ENCODE peak calls at places on chromosomes 4 and X, in eight cellular contexts. One of them, this sample, is unnamed.

GRCh38 chrX:43504394-43504793 is 151.7 kb upstream of the MAOA start:
- DNase-seq in fibroblast of villous mesenchyme: no peak
- DNase-seq in pons: no peak
- DNase-seq in GM23248: no peak
- DNase-seq in fibroblast of mammary gland: no peak
- DNase-seq in NCI-H1417: no peak
- DNase-seq in spleen: no peak
- DNase-seq in left colon: no peak
- DNase-seq in this sample: no peak

GRCh38 chrX:19017271-19017670 is 33.4 kb upstream of the PHKA2 start:
- DNase-seq in fibroblast of villous mesenchyme: peak
- DNase-seq in pons: peak
- DNase-seq in GM23248: peak
- DNase-seq in fibroblast of mammary gland: peak
- DNase-seq in NCI-H1417: no peak
- DNase-seq in spleen: no peak
- DNase-seq in left colon: peak
- DNase-seq in this sample: no peak

GRCh38 chrX:153926863-153927685 is 1.0 kb upstream of the ARHGAP4 start:
- DNase-seq in fibroblast of villous mesenchyme: peak
- DNase-seq in pons: no peak
- DNase-seq in GM23248: peak
- DNase-seq in fibroblast of mammary gland: peak
- DNase-seq in NCI-H1417: peak
- DNase-seq in spleen: peak
- DNase-seq in left colon: peak
- DNase-seq in this sample: peak

GRCh38 chr4:721261-722171 is 15.9 kb downstream of the PCGF3 start:
- DNase-seq in fibroblast of villous mesenchyme: peak
- DNase-seq in pons: no peak
- DNase-seq in GM23248: peak
- DNase-seq in fibroblast of mammary gland: peak
- DNase-seq in NCI-H1417: no peak
- DNase-seq in spleen: peak
- DNase-seq in left colon: peak
- DNase-seq in this sample: no peak

GRCh38 chrX:65821721-65822496 is 154.5 kb downstream of the MSN start:
- DNase-seq in fibroblast of villous mesenchyme: no peak
- DNase-seq in pons: no peak
- DNase-seq in GM23248: peak
- DNase-seq in fibroblast of mammary gland: no peak
- DNase-seq in NCI-H1417: no peak
- DNase-seq in spleen: peak
- DNase-seq in left colon: peak
- DNase-seq in this sample: no peak

GRCh38 chr4:76053730-76054129 is 17.9 kb upstream of the CXCL11 start:
- DNase-seq in fibroblast of villous mesenchyme: no peak
- DNase-seq in pons: no peak
- DNase-seq in GM23248: no peak
- DNase-seq in fibroblast of mammary gland: no peak
- DNase-seq in NCI-H1417: no peak
- DNase-seq in spleen: no peak
- DNase-seq in left colon: no peak
- DNase-seq in this sample: no peak

GRCh38 chrX:1657367-1658082 is 42.7 kb downstream of the ASMT start:
- DNase-seq in fibroblast of villous mesenchyme: peak
- DNase-seq in pons: peak
- DNase-seq in GM23248: peak
- DNase-seq in fibroblast of mammary gland: peak
- DNase-seq in NCI-H1417: peak
- DNase-seq in spleen: peak
- DNase-seq in left colon: peak
- DNase-seq in this sample: peak

GRCh38 chr4:173264960-173265281 is 69.2 kb downstream of the HMGB2 start:
- DNase-seq in fibroblast of villous mesenchyme: no peak
- DNase-seq in pons: no peak
- DNase-seq in GM23248: no peak
- DNase-seq in fibroblast of mammary gland: no peak
- DNase-seq in NCI-H1417: no peak
- DNase-seq in spleen: no peak
- DNase-seq in left colon: no peak
- DNase-seq in this sample: no peak

GRCh38 chr4:15794905-15795304 is 16.8 kb downstream of the CD38 start:
- DNase-seq in fibroblast of villous mesenchyme: no peak
- DNase-seq in pons: no peak
- DNase-seq in GM23248: peak
- DNase-seq in fibroblast of mammary gland: no peak
- DNase-seq in NCI-H1417: no peak
- DNase-seq in spleen: no peak
- DNase-seq in left colon: no peak
- DNase-seq in this sample: no peak

GRCh38 chrX:19245711-19246269 is 97.9 kb upstream of the PDHA1 start:
- DNase-seq in fibroblast of villous mesenchyme: no peak
- DNase-seq in pons: no peak
- DNase-seq in GM23248: no peak
- DNase-seq in fibroblast of mammary gland: peak
- DNase-seq in NCI-H1417: no peak
- DNase-seq in spleen: no peak
- DNase-seq in left colon: no peak
- DNase-seq in this sample: no peak

GRCh38 chrX:134676440-134676839 is 18.2 kb upstream of the PLAC1 start:
- DNase-seq in fibroblast of villous mesenchyme: peak
- DNase-seq in pons: no peak
- DNase-seq in GM23248: peak
- DNase-seq in fibroblast of mammary gland: peak
- DNase-seq in NCI-H1417: no peak
- DNase-seq in spleen: no peak
- DNase-seq in left colon: no peak
- DNase-seq in this sample: no peak

GRCh38 chrX:115413246-115413878 is 123.8 kb downstream of the LUZP4 start:
- DNase-seq in fibroblast of villous mesenchyme: peak
- DNase-seq in pons: no peak
- DNase-seq in GM23248: peak
- DNase-seq in fibroblast of mammary gland: no peak
- DNase-seq in NCI-H1417: no peak
- DNase-seq in spleen: no peak
- DNase-seq in left colon: no peak
- DNase-seq in this sample: no peak

GRCh38 chr4:54065282-54066087 is 1.1 kb upstream of the CHIC2 start:
- DNase-seq in fibroblast of villous mesenchyme: peak
- DNase-seq in pons: peak
- DNase-seq in GM23248: peak
- DNase-seq in fibroblast of mammary gland: peak
- DNase-seq in NCI-H1417: no peak
- DNase-seq in spleen: no peak
- DNase-seq in left colon: no peak
- DNase-seq in this sample: no peak

GRCh38 chr4:139815646-139816601 is 150.3 kb downstream of the MGST2 start:
- DNase-seq in fibroblast of villous mesenchyme: peak
- DNase-seq in pons: peak
- DNase-seq in GM23248: peak
- DNase-seq in fibroblast of mammary gland: peak
- DNase-seq in NCI-H1417: no peak
- DNase-seq in spleen: no peak
- DNase-seq in left colon: peak
- DNase-seq in this sample: peak

GRCh38 chr4:41358626-41359025 is 101.9 kb downstream of the UCHL1 start:
- DNase-seq in fibroblast of villous mesenchyme: no peak
- DNase-seq in pons: no peak
- DNase-seq in GM23248: peak
- DNase-seq in fibroblast of mammary gland: no peak
- DNase-seq in NCI-H1417: peak
- DNase-seq in spleen: peak
- DNase-seq in left colon: no peak
- DNase-seq in this sample: no peak

GRCh38 chr4:73593631-73594241 is 26.5 kb downstream of the RASSF6 start:
- DNase-seq in fibroblast of villous mesenchyme: peak
- DNase-seq in pons: peak
- DNase-seq in GM23248: peak
- DNase-seq in fibroblast of mammary gland: peak
- DNase-seq in NCI-H1417: peak
- DNase-seq in spleen: no peak
- DNase-seq in left colon: no peak
- DNase-seq in this sample: no peak